ENCODE peak calls at places on chromosomes 12 and 14, in nine cellular contexts. L is iPS-NIHi11; H is AG08396; T is H54; J is stimulated activated CD4-positive, alpha-beta T cell treated with anti-CD3 and anti-CD28 coated beads, Interleukin-2, amount 100 ng/mL, for 48 hours; X is HL-60; W is endothelial cell; Z is SW480; D is activated T-helper 1 cell treated with anti-CD3 and anti-CD28 coated beads, Interleukin-12 subunit alpha, Interleukin-12 subunit beta, Interleukin-2, Interleukin-4 antibody, amounts not matched to agents 30 ng/mL and 10 ng/mL and 1 ng/mL, durations not matched to agents 14 hours and 24 hours and 36 hours. P is an unnamed sample.

GRCh38 chr12:26465419-26466097 is 270.2 kb downstream of the SSPN start:
- DNase-seq in L (peak; percentile 28), H (no peak), T (no peak), J (no peak), X (no peak), W (no peak), Z (no peak), D (no peak), P (no peak)

GRCh38 chr12:109288571-109288970 is 20.5 kb downstream of the FOXN4 start:
- DNase-seq in L (peak; percentile 60), H (no peak), T (no peak), J (no peak), X (no peak), W (no peak), Z (no peak), D (no peak), P (no peak)

GRCh38 chr12:124914392-124915248 is at the start of gene UBC:
- DNase-seq in L (peak; percentile 77), H (peak; percentile 84), T (no peak), J (peak; percentile 85), X (peak; percentile 98), W (peak; percentile 87), Z (peak; percentile 86), D (peak; percentile 86), P (peak; percentile 97)

GRCh38 chr12:75760481-75761324 is 249.3 kb upstream of the KRR1 start:
- DNase-seq in L (no peak), H (no peak), T (no peak), J (no peak), X (no peak), W (no peak), Z (no peak), D (no peak), P (no peak)

GRCh38 chr12:7411343-7411742 is 32.6 kb downstream of the CD163L1 start:
- DNase-seq in L (no peak), H (no peak), T (no peak), J (no peak), X (peak; percentile 43), W (no peak), Z (peak; percentile 33), D (no peak), P (no peak)

GRCh38 chr14:52863339-52863700 is 71.9 kb upstream of the GNPNAT1 start:
- DNase-seq in L (no peak), H (no peak), T (no peak), J (no peak), X (no peak), W (no peak), Z (no peak), D (no peak), P (no peak)

GRCh38 chr12:59695379-59695778 is 99.5 kb downstream of the SLC16A7 start:
- DNase-seq in L (no peak), H (peak; percentile 11), T (no peak), J (no peak), X (no peak), W (no peak), Z (no peak), D (no peak), P (no peak)

GRCh38 chr14:104285483-104285790 is 147.1 kb downstream of the KIF26A start:
- DNase-seq in L (no peak), H (no peak), T (no peak), J (no peak), X (no peak), W (no peak), Z (no peak), D (no peak), P (no peak)

GRCh38 chr12:47396902-47397663 is 308.7 kb downstream of the RPAP3 start:
- DNase-seq in L (no peak), H (no peak), T (no peak), J (no peak), X (no peak), W (no peak), Z (no peak), D (no peak), P (no peak)

P was measured in stimulated activated effector memory CD8-positive, alpha-beta T cell treated with anti-CD3 and anti-CD28 coated beads, Interleukin-12 subunit alpha, Interleukin-12 subunit beta, amount 100 ng/mL, for 72 hours.